ENCODE peak calls at places on chromosomes 11 and 22, in four cellular contexts. F, C, X and V are unnamed samples.
A peak's percentile ranks its signal among the peaks of the same experiment; 100 is the strongest.

GRCh38 chr11:46055371-46055770 is 65.9 kb downstream of the PHF21A start:
- DNase-seq in F (no peak), C (no peak), X (peak; percentile 80), V (no peak)

GRCh38 chr11:3042496-3043314 is 14.5 kb downstream of the CARS1 start:
- DNase-seq in F (no peak), C (no peak), X (no peak), V (no peak)

GRCh38 chr22:33747576-33748180 is 172.6 kb downstream of the LARGE1 start:
- DNase-seq in F (no peak), C (no peak), X (no peak), V (no peak)

GRCh38 chr22:43860126-43860525 is 2.2 kb downstream of the SULT4A1 start:
- DNase-seq in F (no peak), C (no peak), X (no peak), V (no peak)

GRCh38 chr22:50012201-50013181 is at the start of gene IL17REL:
- DNase-seq in F (no peak), C (peak; percentile 47), X (no peak), V (no peak)

GRCh38 chr11:57073121-57073520 is 84.4 kb downstream of the OR5AK2 start:
- DNase-seq in F (no peak), C (no peak), X (no peak), V (no peak)

GRCh38 chr11:8722156-8722555 is 39.6 kb downstream of the RPL27A start:
- DNase-seq in F (no peak), C (no peak), X (peak; percentile 62), V (no peak)

GRCh38 chr11:45592581-45592980 is 72.8 kb downstream of the CHST1 start:
- DNase-seq in F (no peak), C (no peak), X (no peak), V (no peak)

GRCh38 chr11:28858076-28858475 is 749.9 kb downstream of the METTL15 start:
- DNase-seq in F (no peak), C (no peak), X (no peak), V (no peak)

GRCh38 chr11:61675826-61676225 is 4.4 kb upstream of the DAGLA start:
- DNase-seq in F (no peak), C (no peak), X (no peak), V (no peak)

GRCh38 chr11:66950113-66950535 is 8.1 kb downstream of the PC start:
- DNase-seq in F (peak; percentile 93), C (peak; percentile 86), X (peak; percentile 87), V (peak; percentile 27)

GRCh38 chr11:46678741-46679130 is 21.7 kb downstream of the ARHGAP1 start:
- DNase-seq in F (no peak), C (no peak), X (no peak), V (no peak)

GRCh38 chr11:111976614-111977140 is 39.5 kb downstream of the DIXDC1 start:
- DNase-seq in F (no peak), C (no peak), X (no peak), V (peak; percentile 35)

GRCh38 chr11:10041803-10042202 is 252.2 kb downstream of the SBF2 start:
- DNase-seq in F (no peak), C (no peak), X (no peak), V (no peak)

GRCh38 chr11:131687291-131688055 is 317.1 kb downstream of the NTM start:
- DNase-seq in F (no peak), C (no peak), X (no peak), V (no peak)

GRCh38 chr11:26958005-26958404 is 35.9 kb upstream of the FIBIN start:
- DNase-seq in F (no peak), C (no peak), X (no peak), V (no peak)

GRCh38 chr11:125942771-125943428 is 2.9 kb upstream of the VSIG10L2 start:
- DNase-seq in F (no peak), C (no peak), X (no peak), V (no peak)

GRCh38 chr11:93842461-93842860 is 8.0 kb downstream of the VSTM5 start:
- DNase-seq in F (no peak), C (peak; percentile 46), X (no peak), V (no peak)

GRCh38 chr22:28142361-28142801 is 223.3 kb upstream of the PITPNB start:
- DNase-seq in F (no peak), C (no peak), X (peak; percentile 5), V (no peak)

GRCh38 chr11:68835749-68836148 is 6.0 kb downstream of the CPT1A start:
- DNase-seq in F (no peak), C (no peak), X (no peak), V (no peak)

GRCh38 chr11:69144719-69145365 is 10.9 kb upstream of the SMIM38 start:
- DNase-seq in F (no peak), C (no peak), X (no peak), V (no peak)

GRCh38 chr11:33965032-33965431 is 73.2 kb upstream of the LMO2 start:
- DNase-seq in F (no peak), C (no peak), X (no peak), V (no peak)

GRCh38 chr11:31421840-31422239 is 52.2 kb downstream of the DNAJC24 start:
- DNase-seq in F (no peak), C (no peak), X (peak; percentile 5), V (no peak)

GRCh38 chr11:75505966-75506692 is 19.6 kb downstream of the GDPD5 start:
- DNase-seq in F (no peak), C (no peak), X (no peak), V (no peak)

GRCh38 chr11:90434858-90435257 is 212.0 kb upstream of the CHORDC1 start:
- DNase-seq in F (no peak), C (peak; percentile 1), X (peak; percentile 35), V (no peak)

GRCh38 chr11:13152736-13153541 is 124.7 kb upstream of the BMAL1 start:
- DNase-seq in F (peak; percentile 34), C (peak; percentile 44), X (peak; percentile 25), V (no peak)
- TF ChIP-seq CTCF in F (peak; percentile 84), C (peak; percentile 52), X (peak; percentile 59), V (no peak)

GRCh38 chr22:36330127-36330526 is 57.6 kb downstream of the MYH9 start:
- DNase-seq in F (no peak), C (no peak), X (no peak), V (no peak)

GRCh38 chr22:36326178-36327161 is 61.3 kb downstream of the MYH9 start:
- DNase-seq in F (no peak), C (no peak), X (no peak), V (no peak)

GRCh38 chr22:36329217-36330078 is 58.3 kb downstream of the MYH9 start:
- DNase-seq in F (peak; percentile 43), C (peak; percentile 87), X (peak; percentile 89), V (peak; percentile 89)

GRCh38 chr22:36328635-36329216 is 59.0 kb downstream of the MYH9 start:
- DNase-seq in F (peak; percentile 14), C (peak; percentile 60), X (no peak), V (no peak)

DNA sequence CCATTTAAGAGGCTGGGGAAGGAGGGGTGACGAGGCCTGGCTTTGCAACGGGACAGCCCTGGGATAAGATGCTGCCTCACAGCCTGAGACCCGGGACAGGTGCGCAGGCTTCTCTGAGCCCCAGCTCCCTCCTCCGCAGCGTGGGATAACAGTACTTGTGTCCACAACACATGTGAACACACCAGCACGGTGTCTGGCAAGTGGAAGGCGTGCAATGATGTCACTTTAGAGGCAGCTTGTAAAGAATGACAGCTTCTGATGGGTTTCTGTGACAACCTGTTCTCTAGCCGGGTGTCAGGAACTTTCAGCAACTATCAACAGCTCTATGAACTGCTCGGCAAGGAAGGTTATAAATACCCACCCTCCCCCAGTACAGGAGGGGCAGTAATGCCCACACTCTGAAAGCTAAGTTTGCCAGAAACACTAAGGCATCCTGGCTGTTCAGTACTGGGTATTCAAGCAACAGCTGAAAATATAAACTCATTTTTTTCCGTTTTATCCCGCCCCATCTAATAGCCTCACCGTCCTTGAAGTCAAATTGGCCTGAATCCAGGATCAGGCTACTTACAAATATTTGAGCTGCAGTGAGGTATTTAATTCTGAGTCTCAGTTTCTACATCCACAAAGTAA is 59.7 kb downstream of the MYH9 start:
- DNase-seq in F (no peak), C (no peak), X (no peak), V (no peak)
- TF ChIP-seq HMGXB4 in F (no peak), C (no peak), X (no peak), V (no peak)

DNA sequence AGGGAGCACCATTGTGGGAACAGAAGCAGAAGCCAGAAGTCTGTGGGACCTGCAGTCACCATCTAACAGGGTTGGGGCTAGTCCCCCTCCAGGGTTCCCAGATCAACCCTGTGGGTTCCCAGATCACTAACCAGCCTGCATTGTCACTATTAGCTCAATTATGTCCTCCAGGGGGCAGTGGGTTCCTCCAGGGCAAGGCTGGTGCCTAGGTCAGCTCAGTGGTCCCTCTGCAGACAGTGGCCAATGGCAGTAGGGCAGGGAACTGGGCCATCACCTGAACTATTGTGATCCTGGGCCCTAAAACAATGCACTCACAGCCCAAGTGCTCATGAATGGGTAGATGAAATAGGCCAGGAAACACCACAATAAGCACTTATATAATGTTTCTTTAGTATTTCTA is 18.8 kb upstream of the PRSS23 start:
- DNase-seq in F (no peak), C (peak; percentile 16), X (no peak), V (peak; percentile 45)
- TF ChIP-seq CTCF in F (no peak), C (peak; percentile 33), X (no peak), V (no peak)

GRCh38 chr22:19766235-19766505 is 5.6 kb downstream of the TBX1 start:
- DNase-seq in F (no peak), C (no peak), X (no peak), V (peak; percentile 41)

GRCh38 chr22:19765477-19766234 is 5.1 kb downstream of the TBX1 start:
- DNase-seq in F (no peak), C (peak; percentile 64), X (no peak), V (peak; percentile 48)

GRCh38 chr22:19764636-19765476 is 4.3 kb downstream of the TBX1 start:
- DNase-seq in F (no peak), C (no peak), X (no peak), V (peak; percentile 38)

GRCh38 chr22:19767427-19768380 is 7.1 kb downstream of the TBX1 start:
- DNase-seq in F (no peak), C (no peak), X (peak; percentile 47), V (peak; percentile 70)

DNA sequence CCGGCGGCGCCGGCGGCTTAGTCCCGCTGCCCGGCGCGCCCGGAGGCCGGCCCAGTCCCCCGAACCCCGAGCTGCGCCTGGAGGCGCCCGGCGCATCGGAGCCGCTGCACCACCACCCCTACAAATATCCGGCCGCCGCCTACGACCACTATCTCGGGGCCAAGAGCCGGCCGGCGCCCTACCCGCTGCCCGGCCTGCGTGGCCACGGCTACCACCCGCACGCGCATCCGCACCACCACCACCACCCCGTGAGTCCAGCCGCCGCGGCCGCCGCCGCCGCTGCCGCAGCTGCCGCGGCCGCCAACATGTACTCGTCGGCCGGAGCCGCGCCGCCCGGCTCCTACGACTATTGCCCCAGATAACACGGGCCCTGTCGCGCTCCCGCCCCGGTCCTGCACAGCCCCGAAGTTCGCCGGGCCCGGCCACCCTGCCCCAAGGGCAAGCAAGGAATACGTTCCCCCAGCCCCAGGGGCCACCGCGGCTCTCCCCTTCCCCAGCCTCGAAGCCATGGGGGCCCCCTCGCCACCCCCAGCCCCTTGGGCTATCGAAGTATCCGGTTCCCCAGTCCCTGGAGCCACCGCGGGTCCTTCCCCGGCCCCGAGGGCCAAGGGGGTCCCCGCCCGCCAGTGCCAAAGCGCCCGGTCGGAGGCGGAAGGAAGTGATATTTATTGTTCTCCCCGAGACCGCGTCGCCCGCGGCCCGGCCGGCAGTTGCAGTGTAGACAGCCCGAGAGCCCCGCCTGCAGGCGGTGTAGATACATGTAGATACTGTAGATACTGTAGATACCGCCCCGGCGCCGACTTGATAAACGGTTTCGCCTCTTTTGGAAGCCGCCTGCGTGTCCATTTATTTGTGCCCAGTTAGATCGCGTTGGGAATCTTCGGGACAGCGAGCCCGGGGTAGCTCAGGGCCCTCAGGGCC is 6.2 kb downstream of the TBX1 start:
- DNase-seq in F (no peak), C (peak; percentile 86), X (no peak), V (peak; percentile 73)
- TF ChIP-seq HMGXB4 in F (no peak), C (peak; percentile 43), X (no peak), V (no peak)